ENCODE peak calls at places on chromosomes 1 and 21, in seven cellular contexts. S, W, Y, U, A, R and G are unnamed samples.

GRCh38 chr1:91026777-91027176 is 4.9 kb upstream of the ZNF644 start:
- DNase-seq in S (no peak), W (no peak), Y (no peak), U (no peak), A (peak; percentile 45), R (no peak), G (no peak)

GRCh38 chr21:44298301-44298700 is 1.6 kb upstream of the PFKL start:
- DNase-seq in S (no peak), W (no peak), Y (no peak), U (no peak), A (peak; percentile 23), R (no peak), G (no peak)

GRCh38 chr1:109472779-109473178 is 6.4 kb downstream of the SYPL2 start:
- DNase-seq in S (no peak), W (no peak), Y (no peak), U (no peak), A (no peak), R (no peak), G (no peak)

GRCh38 chr21:42478504-42478903 is 17.5 kb downstream of the RSPH1 start:
- DNase-seq in S (no peak), W (no peak), Y (no peak), U (no peak), A (no peak), R (no peak), G (no peak)

GRCh38 chr1:66696771-66697170 is 55.5 kb upstream of the DYNLT5 start:
- DNase-seq in S (no peak), W (no peak), Y (no peak), U (no peak), A (no peak), R (no peak), G (no peak)

GRCh38 chr1:222521299-222522104 is 26.4 kb downstream of the HHIPL2 start:
- DNase-seq in S (no peak), W (no peak), Y (no peak), U (no peak), A (peak; percentile 70), R (no peak), G (no peak)

GRCh38 chr1:168341576-168341975 is 60.9 kb downstream of the TBX19 start:
- DNase-seq in S (no peak), W (no peak), Y (peak; percentile 53), U (no peak), A (peak; percentile 57), R (no peak), G (no peak)

GRCh38 chr1:245153645-245154428 is 948 bp upstream of the KIF26B start:
- DNase-seq in S (no peak), W (no peak), Y (no peak), U (peak; percentile 34), A (no peak), R (no peak), G (peak; percentile 58)

GRCh38 chr1:31055953-31056352 is 9.6 kb downstream of the PUM1 start:
- DNase-seq in S (no peak), W (no peak), Y (no peak), U (no peak), A (no peak), R (no peak), G (no peak)

GRCh38 chr1:24463756-24464377 is 38.8 kb upstream of the RCAN3 start:
- DNase-seq in S (no peak), W (no peak), Y (no peak), U (no peak), A (no peak), R (no peak), G (no peak)

GRCh38 chr1:232221790-232222499 is 408.0 kb downstream of the SIPA1L2 start:
- DNase-seq in S (no peak), W (no peak), Y (peak; percentile 23), U (no peak), A (no peak), R (no peak), G (no peak)

GRCh38 chr1:81834921-81835698 is 34.4 kb downstream of the ADGRL2 start:
- DNase-seq in S (no peak), W (no peak), Y (peak; percentile 52), U (no peak), A (peak; percentile 92), R (no peak), G (no peak)

GRCh38 chr1:33322109-33322508 is 1.2 kb upstream of the A3GALT2 start:
- DNase-seq in S (no peak), W (no peak), Y (no peak), U (no peak), A (no peak), R (no peak), G (no peak)

GRCh38 chr1:53350853-53351767 is 23.2 kb upstream of the LRP8 start:
- DNase-seq in S (no peak), W (no peak), Y (no peak), U (no peak), A (no peak), R (no peak), G (no peak)

GRCh38 chr1:67888208-67888607 is 54.9 kb upstream of the GNG12 start:
- DNase-seq in S (no peak), W (no peak), Y (no peak), U (no peak), A (no peak), R (no peak), G (no peak)

GRCh38 chr1:231040019-231040799 is at the start of gene FAM89A:
- DNase-seq in S (peak; percentile 75), W (peak; percentile 65), Y (no peak), U (peak; percentile 53), A (peak; percentile 36), R (peak; percentile 74), G (peak; percentile 81)

GRCh38 chr1:167671727-167672511 is 41.9 kb downstream of the RCSD1 start:
- DNase-seq in S (no peak), W (no peak), Y (no peak), U (no peak), A (no peak), R (no peak), G (no peak)

GRCh38 chr1:112674986-112675727 is 698 bp downstream of the MOV10 start:
- DNase-seq in S (peak; percentile 61), W (no peak), Y (no peak), U (peak; percentile 59), A (peak; percentile 22), R (peak; percentile 62), G (peak; percentile 84)

GRCh38 chr1:182389619-182390047 is 2.0 kb downstream of the GLUL start:
- DNase-seq in S (no peak), W (no peak), Y (no peak), U (no peak), A (no peak), R (no peak), G (no peak)

DNA sequence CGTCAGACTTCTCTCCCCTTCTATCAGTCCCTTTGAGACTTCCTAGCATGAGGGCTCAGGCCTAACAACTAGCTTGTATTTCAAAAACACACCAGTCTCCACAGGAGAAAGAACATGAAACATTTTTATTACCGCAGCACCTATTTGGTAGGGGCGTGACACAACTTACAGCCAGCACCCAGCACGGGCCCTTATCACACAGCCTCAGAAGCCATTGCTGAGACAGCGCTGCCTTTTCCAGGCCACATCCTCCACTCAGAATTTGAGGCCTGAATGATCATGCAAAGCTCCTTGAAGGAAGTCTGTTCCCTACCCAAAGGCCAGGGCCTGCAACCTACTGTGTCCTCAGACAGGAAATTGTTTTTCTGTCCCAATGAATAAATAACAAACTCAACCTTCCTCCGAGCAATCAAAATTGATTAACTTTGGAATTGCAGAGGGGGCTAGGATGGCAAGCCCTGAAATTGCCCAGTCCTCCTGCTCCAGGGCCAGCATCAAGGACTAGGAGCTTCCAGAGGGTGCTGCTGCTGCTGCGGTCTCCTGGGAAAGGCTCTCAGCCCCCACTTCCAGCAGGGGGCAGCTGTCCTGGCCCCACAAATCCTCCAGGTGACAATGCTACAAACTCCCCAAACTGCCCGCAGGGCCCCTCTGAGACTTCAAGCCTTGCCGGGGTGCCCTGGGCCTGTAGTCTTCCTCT is 94.3 kb upstream of the GALNT2 start:
- DNase-seq in S (no peak), W (no peak), Y (no peak), U (no peak), A (no peak), R (no peak), G (no peak)
- TF ChIP-seq CTCF in S (peak; percentile 7), W (no peak), Y (peak; percentile 12), U (peak; percentile 44), A (peak; percentile 12), R (no peak), G (no peak)

GRCh38 chr21:36658926-36659325 is 40.0 kb upstream of the SIM2 start:
- DNase-seq in S (no peak), W (no peak), Y (no peak), U (no peak), A (no peak), R (no peak), G (no peak)

GRCh38 chr21:36663033-36663855 is 35.7 kb upstream of the SIM2 start:
- DNase-seq in S (no peak), W (no peak), Y (no peak), U (no peak), A (peak; percentile 11), R (no peak), G (peak; percentile 16)

GRCh38 chr21:36657999-36658398 is 40.9 kb upstream of the SIM2 start:
- DNase-seq in S (no peak), W (no peak), Y (no peak), U (no peak), A (no peak), R (no peak), G (no peak)

GRCh38 chr21:36664678-36665022 is 34.3 kb upstream of the SIM2 start:
- DNase-seq in S (peak; percentile 18), W (no peak), Y (no peak), U (no peak), A (no peak), R (no peak), G (no peak)

GRCh38 chr21:36661511-36662309 is 37.2 kb upstream of the SIM2 start:
- DNase-seq in S (peak; percentile 18), W (no peak), Y (peak; percentile 23), U (no peak), A (peak; percentile 53), R (no peak), G (peak; percentile 43)
- TF ChIP-seq CTCF in S (peak; percentile 42), W (no peak), Y (peak; percentile 61), U (peak; percentile 52), A (peak; percentile 59), R (no peak), G (peak; percentile 43)

GRCh38 chr1:46303872-46304326 is 401 bp downstream of the UQCRH start:
- DNase-seq in S (no peak), W (no peak), Y (no peak), U (no peak), A (no peak), R (no peak), G (no peak)
- TF ChIP-seq CTCF in S (no peak), W (no peak), Y (no peak), U (no peak), A (no peak), R (no peak), G (no peak)

GRCh38 chr1:165943198-165943597 is 115.8 kb downstream of the UCK2 start:
- DNase-seq in S (no peak), W (no peak), Y (no peak), U (no peak), A (no peak), R (no peak), G (no peak)
- TF ChIP-seq CTCF in S (no peak), W (no peak), Y (peak; percentile 5), U (peak; percentile 20), A (no peak), R (no peak), G (no peak)